ENCODE peak calls at places on chromosomes 4 and X, in six cellular contexts. P is Karpas-422, X is cardiac muscle cell, U is right lobe of liver, I is OCI-LY7, H is tibial artery. D is an unnamed sample. For H3K36me3, the result is how much of the 10 kb centered on the place peaks cover.

GRCh38 chr4:80532674-80533333 is 197.3 kb downstream of the CFAP299 start:
- DNase-seq in X (no peak), U (no peak), P (no peak), I (peak), H (no peak), D (no peak)

GRCh38 chr4:122836941-122837340 is 10.3 kb downstream of the FGF2 start:
- DNase-seq in H (no peak), U (no peak), P (no peak), I (no peak), X (no peak), D (no peak)

GRCh38 chrX:127259742-127260141 is 440.2 kb downstream of the PRR32 start:
- DNase-seq in P (no peak), I (no peak), U (no peak), X (no peak), H (no peak), D (no peak)

GRCh38 chr4:72112514-72113156 is 80.8 kb downstream of the NPFFR2 start:
- DNase-seq in H (no peak), P (no peak), U (no peak), I (no peak), X (peak), D (no peak)

GRCh38 chr4:116302990-116303735 is 782.2 kb downstream of the TRAM1L1 start:
- DNase-seq in X (no peak), U (peak), H (no peak), I (no peak), P (no peak), D (no peak)

GRCh38 chr4:7021930-7022658 is 21.1 kb upstream of the TADA2B start:
- DNase-seq in H (no peak), P (no peak), U (no peak), I (no peak), X (peak), D (no peak)

GRCh38 chrX:15465347-15465746 is 27.8 kb downstream of the PIR start:
- DNase-seq in P (peak), U (no peak), X (peak), I (peak), H (no peak), D (no peak)

GRCh38 chrX:17878028-17878670 is 17.1 kb upstream of the RAI2 start:
- DNase-seq in H (no peak), X (no peak), I (no peak), P (no peak), U (no peak), D (no peak)

GRCh38 chrX:40175416-40176255 is 77.9 kb upstream of the BCOR start:
- DNase-seq in H (peak), I (peak), U (peak), X (peak), P (peak), D (peak)

GRCh38 chr4:82586055-82586454 is 24.3 kb upstream of the TMEM150C start:
- DNase-seq in H (no peak), I (no peak), X (no peak), U (no peak), P (no peak), D (no peak)

GRCh38 chr4:140426610-140427103 is 791 bp downstream of the CLGN start:
- DNase-seq in U (no peak), I (peak), H (no peak), P (no peak), X (peak), D (no peak)

GRCh38 chr4:99783940-99784339 is 32.7 kb upstream of the DAPP1 start:
- DNase-seq in X (no peak), P (no peak), U (no peak), H (no peak), I (no peak), D (no peak)

GRCh38 chrX:149527705-149528104 is 13.1 kb upstream of the EOLA1 start:
- DNase-seq in H (no peak), P (peak), I (peak), X (peak), U (no peak), D (peak)

GRCh38 chr4:55547461-55547770 is 707 bp upstream of the CLOCK start:
- DNase-seq in U (no peak), P (no peak), X (peak), I (no peak), H (no peak), D (no peak)

GRCh38 chr4:169188204-169188603 is 82.6 kb downstream of the SH3RF1 start:
- DNase-seq in H (no peak), X (no peak), U (no peak), P (no peak), I (no peak), D (no peak)

GRCh38 chr4:95095352-95095974 is 337.7 kb downstream of the BMPR1B start:
- DNase-seq in X (peak), P (peak), I (peak), U (no peak), H (no peak), D (peak)

GRCh38 chr4:152663203-152664066 is 16.4 kb downstream of the TMEM154 start:
- DNase-seq in X (no peak), H (no peak), P (peak), U (no peak), I (peak), D (no peak)

GRCh38 chrX:72094894-72095293 is 36.8 kb downstream of the RTL5 start:
- DNase-seq in U (no peak), P (peak), H (no peak), I (no peak), X (peak), D (peak)

GRCh38 chrX:14919421-14919820 is 46.2 kb downstream of the MOSPD2 start:
- DNase-seq in P (no peak), I (no peak), U (no peak), H (no peak), X (no peak), D (no peak)

GRCh38 chr4:153112071-153112460 is 92.2 kb upstream of the TRIM2 start:
- DNase-seq in H (no peak), I (peak), P (no peak), X (no peak), U (no peak), D (peak)

GRCh38 chrX:132022115-132022862 is 813 bp upstream of the STK26 start:
- DNase-seq in U (no peak), H (no peak), I (peak), P (peak), X (peak), D (peak)

GRCh38 chr4:5924466-5925125 is 31.7 kb upstream of the CRMP1 start:
- DNase-seq in I (no peak), U (no peak), X (no peak), H (no peak), P (no peak), D (no peak)

GRCh38 chrX:55919367-55920221 is 202.0 kb downstream of the RRAGB start:
- DNase-seq in U (no peak), P (peak), H (no peak), X (no peak), I (peak), D (no peak)

GRCh38 chr4:6114181-6114580 is 86.2 kb downstream of the JAKMIP1 start:
- DNase-seq in U (no peak), H (no peak), I (no peak), X (no peak), P (no peak), D (no peak)

GRCh38 chr4:144787365-144788263 is 141.7 kb downstream of the HHIP start:
- DNase-seq in U (no peak), H (no peak), X (peak), I (peak), P (peak), D (peak)

GRCh38 chrX:86263526-86263925 is 115.3 kb downstream of the DACH2 start:
- DNase-seq in U (no peak), P (no peak), X (no peak), H (no peak), I (no peak), D (no peak)

GRCh38 chr4:26377352-26378311 is 56.8 kb downstream of the RBPJ start:
- DNase-seq in U (no peak), P (no peak), I (no peak), H (no peak), X (no peak), D (no peak)

GRCh38 chr4:15197005-15197404 is 194.7 kb downstream of the CPEB2 start:
- DNase-seq in I (no peak), U (no peak), X (peak), P (no peak), H (no peak), D (no peak)

DNA sequence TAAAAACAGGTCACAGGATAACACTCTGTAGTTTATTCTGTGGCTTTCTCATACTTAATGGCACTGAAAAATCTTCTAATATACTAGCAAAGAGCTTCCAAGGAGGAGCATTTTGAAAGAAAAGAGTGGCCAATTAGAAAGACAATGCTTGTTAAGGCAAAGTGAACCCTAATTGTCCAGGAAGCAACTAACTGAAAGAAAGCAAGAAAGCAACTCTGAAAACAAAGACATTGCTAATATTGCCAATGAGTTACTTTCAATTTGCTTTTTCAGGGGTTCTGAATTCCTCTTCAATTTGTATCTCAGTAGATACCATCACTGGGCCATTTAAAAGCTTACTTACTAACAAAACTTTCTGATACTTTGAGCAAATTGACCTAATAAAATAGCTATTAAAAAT is 78.5 kb upstream of the MTNR1A start:
- DNase-seq in H (no peak), U (no peak), P (no peak), I (no peak), X (no peak), D (no peak)
- H3K27ac ChIP-seq in H (no peak), U (no peak), P (no peak), I (no peak), X (no peak), D (no peak)

GRCh38 chrX:68829594-68830485 is 1.0 kb downstream of the EFNB1 start:
- DNase-seq in U (no peak), H (no peak), P (no peak), I (no peak), X (peak), D (no peak)

GRCh38 chrX:68827256-68827655 is 1.6 kb upstream of the EFNB1 start:
- DNase-seq in P (no peak), U (no peak), I (no peak), X (no peak), H (no peak), D (no peak)

GRCh38 chrX:68827848-68828562 is 816 bp upstream of the EFNB1 start:
- DNase-seq in I (peak), U (peak), H (peak), X (peak), P (peak), D (peak)

GRCh38 chrX:68830486-68831404 is 1.9 kb downstream of the EFNB1 start:
- DNase-seq in U (no peak), H (no peak), I (no peak), X (no peak), P (no peak), D (no peak)

DNA sequence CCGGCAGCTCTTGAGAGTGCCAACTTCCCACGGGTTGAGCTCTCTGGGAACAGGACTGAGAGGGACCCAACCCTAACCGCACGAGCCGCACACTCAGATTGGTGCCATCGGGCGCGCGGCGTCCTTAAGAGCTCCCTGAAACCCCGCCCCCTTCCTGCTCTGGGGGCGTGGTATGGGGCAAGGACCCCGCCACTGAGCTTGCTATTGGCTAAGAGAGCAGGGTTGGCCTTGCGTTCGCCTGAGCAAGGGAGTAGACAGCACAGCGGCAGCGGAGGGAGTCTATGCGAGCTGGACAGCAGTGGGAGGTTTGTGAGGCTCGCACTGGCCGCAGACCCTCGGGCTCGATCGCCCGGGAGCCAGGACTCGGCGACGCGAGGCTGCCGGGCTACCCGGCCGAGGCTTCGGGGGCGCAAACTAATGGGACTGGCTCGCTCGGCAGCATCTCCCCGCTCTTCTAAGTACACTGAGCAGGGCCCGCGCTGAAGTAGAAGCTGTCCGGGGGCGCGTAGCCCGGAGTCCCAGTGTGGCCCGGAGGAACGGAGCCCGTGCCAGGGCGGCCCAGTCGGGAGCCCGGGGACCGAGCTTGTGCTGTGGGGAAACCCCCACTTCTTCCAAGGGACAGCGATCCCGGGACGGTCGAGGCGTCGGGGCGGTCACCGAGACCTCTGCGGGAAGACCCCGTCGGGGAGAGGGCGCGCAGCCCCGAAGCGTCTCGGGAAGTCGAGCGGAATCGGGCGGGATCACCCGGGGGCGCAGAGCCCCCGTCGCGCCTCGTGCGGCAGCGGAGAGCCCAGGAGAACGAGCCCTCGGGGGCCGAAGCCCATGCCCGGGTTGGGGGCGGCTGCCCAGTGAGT is at the start of gene EFNB1:
- DNase-seq in U (peak), I (peak), P (peak), H (peak), X (peak), D (peak)
- H3K4me3 ChIP-seq in U (peak), I (peak), P (peak), H (peak), X (peak), D (peak)

GRCh38 chr4:158860856-158861255 is 92.0 kb downstream of the FNIP2 start:
- DNase-seq in P (no peak), H (no peak), U (no peak), I (no peak), X (no peak), D (peak)

GRCh38 chr4:158859661-158860060 is 90.8 kb downstream of the FNIP2 start:
- DNase-seq in X (peak), P (no peak), I (no peak), H (no peak), U (no peak), D (no peak)

GRCh38 chr4:158863296-158863695 is 94.5 kb downstream of the FNIP2 start:
- DNase-seq in H (no peak), P (no peak), X (no peak), U (no peak), I (no peak), D (no peak)

GRCh38 chr4:158861281-158861680 is 92.5 kb downstream of the FNIP2 start:
- DNase-seq in X (no peak), U (no peak), H (no peak), P (no peak), I (no peak), D (no peak)

GRCh38 chr4:158861766-158862165 is 92.9 kb downstream of the FNIP2 start:
- DNase-seq in I (no peak), X (no peak), H (no peak), U (no peak), P (no peak), D (no peak)
- H3K36me3 ChIP-seq in I (under half), X (under half), H (under half), U (under half), P (under half), D (under half)

GRCh38 chr4:174334628-174335027 is 50.9 kb downstream of the CEP44 start:
- DNase-seq in P (no peak), H (no peak), I (no peak), U (no peak), X (no peak), D (no peak)
- H3K27ac ChIP-seq in P (no peak), H (no peak), I (no peak), U (no peak), X (no peak), D (no peak)

DNA sequence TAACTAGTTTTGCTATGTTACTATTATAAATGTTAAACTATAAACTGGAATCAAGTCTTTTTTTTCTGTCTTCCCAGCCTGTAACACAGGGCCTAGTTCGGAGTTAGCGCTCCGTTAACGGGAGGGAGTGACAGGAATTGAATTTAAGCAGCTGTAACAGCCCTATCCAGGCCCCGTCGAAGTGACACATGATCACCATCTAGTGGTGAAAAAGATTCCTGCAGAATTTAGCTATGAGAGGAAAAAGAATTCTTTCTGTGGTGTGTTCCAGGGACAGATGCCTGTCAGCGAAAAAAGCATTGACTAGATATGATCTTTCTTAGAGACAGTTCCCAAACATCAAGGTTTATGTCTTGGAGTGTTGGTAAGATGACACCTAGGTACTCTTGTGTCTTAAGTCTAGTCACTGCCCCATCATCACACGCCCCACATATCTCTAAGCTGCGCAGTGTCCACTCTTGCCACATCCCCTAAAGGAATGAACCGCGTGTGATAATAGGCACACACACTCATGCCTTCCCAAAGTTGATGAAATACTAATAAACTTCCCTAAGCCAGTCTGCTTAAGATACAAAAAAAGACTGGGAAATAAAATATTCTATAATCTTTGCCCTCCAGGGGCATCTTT is 2.1 kb downstream of the GAB3 start:
- DNase-seq in U (no peak), X (peak), P (peak), H (no peak), I (peak), D (peak)
- H3K4me3 ChIP-seq in U (no peak), X (no peak), P (no peak), H (no peak), I (no peak), D (no peak)

DNA sequence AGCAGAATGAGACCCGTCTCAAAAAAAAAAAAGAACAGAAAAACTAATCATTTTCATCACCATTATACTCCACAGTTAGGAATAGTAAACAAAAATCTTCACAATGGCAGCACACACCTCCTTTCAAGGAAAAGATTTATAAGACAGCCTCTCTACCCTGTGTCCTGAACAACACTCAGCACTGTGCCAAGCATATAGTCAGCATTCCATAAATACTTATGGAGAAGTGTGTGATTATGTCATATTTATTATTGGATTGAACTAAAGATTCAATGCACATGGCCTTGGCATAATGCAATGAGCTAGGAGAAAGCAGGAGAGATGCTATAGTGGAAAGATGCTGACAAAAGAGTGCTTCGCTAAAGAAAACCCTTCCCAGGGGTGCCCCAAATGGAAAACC is 52.6 kb downstream of the FAM114A1 start:
- DNase-seq in I (no peak), X (no peak), U (no peak), P (no peak), H (no peak), D (no peak)
- H3K36me3 ChIP-seq in I (under half), X (under half), U (under half), P (under half), H (under half), D (under half)

DNA sequence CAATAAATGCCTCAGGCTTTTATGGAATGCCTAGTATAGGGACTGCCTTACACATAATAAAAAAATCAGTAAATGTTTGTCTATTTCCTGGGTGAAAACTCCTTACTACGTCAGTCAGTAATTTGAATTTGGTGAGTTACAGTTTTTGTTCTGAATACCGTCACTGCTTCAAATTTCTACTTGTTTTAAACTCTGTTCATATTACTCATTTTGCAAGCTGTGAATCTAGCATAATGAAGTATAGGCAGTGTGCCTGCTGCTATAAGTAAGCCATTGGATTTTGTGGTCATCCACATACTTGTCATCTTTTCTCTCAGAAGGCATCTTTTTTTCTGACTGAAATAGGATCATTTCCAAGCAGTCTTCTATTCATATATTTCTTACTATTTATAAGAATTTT is 43.1 kb downstream of the SYNPO2 start:
- DNase-seq in I (no peak), P (no peak), H (no peak), U (no peak), X (no peak), D (no peak)
- H3K27ac ChIP-seq in I (no peak), P (no peak), H (peak), U (no peak), X (no peak), D (no peak)

GRCh38 chrX:103517246-103517645 is 2.0 kb downstream of the RAB40A start:
- DNase-seq in H (no peak), I (no peak), X (peak), P (no peak), U (no peak), D (no peak)
- H3K4me3 ChIP-seq in H (no peak), I (no peak), X (no peak), P (no peak), U (no peak), D (no peak)

D was measured in CD4-positive, CD25-positive, alpha-beta regulatory T cell.